ENCODE peak calls at places on chromosome X, in ten cellular contexts. One of them, this sample, is unnamed.

GRCh38 chrX:19772306-19772705 is 115.1 kb downstream of the SH3KBP1 start:
- DNase-seq in AG04450: no peak
- DNase-seq in tibial artery: no peak
- DNase-seq in H9: no peak
- DNase-seq in ovary: peak
- DNase-seq in esophagus squamous epithelium: no peak
- DNase-seq in substantia nigra: no peak
- DNase-seq in tibial nerve: no peak
- DNase-seq in Karpas-422: no peak
- DNase-seq in psoas muscle: no peak
- DNase-seq in this sample: no peak

GRCh38 chrX:150364347-150365050 is 1.4 kb downstream of the MAMLD1 start:
- DNase-seq in AG04450: no peak
- DNase-seq in tibial artery: peak
- DNase-seq in H9: peak
- DNase-seq in ovary: peak
- DNase-seq in esophagus squamous epithelium: no peak
- DNase-seq in substantia nigra: peak
- DNase-seq in tibial nerve: peak
- DNase-seq in Karpas-422: peak
- DNase-seq in psoas muscle: peak
- DNase-seq in this sample: peak

GRCh38 chrX:24025741-24026402 is 1.1 kb downstream of the KLHL15 start:
- DNase-seq in AG04450: peak
- DNase-seq in tibial artery: no peak
- DNase-seq in H9: peak
- DNase-seq in ovary: peak
- DNase-seq in esophagus squamous epithelium: no peak
- DNase-seq in substantia nigra: no peak
- DNase-seq in tibial nerve: peak
- DNase-seq in Karpas-422: no peak
- DNase-seq in psoas muscle: no peak
- DNase-seq in this sample: no peak

GRCh38 chrX:144918936-144919335 is 328.4 kb upstream of the SPANXN1 start:
- DNase-seq in AG04450: no peak
- DNase-seq in tibial artery: no peak
- DNase-seq in H9: no peak
- DNase-seq in ovary: no peak
- DNase-seq in esophagus squamous epithelium: no peak
- DNase-seq in substantia nigra: no peak
- DNase-seq in tibial nerve: no peak
- DNase-seq in Karpas-422: no peak
- DNase-seq in psoas muscle: no peak
- DNase-seq in this sample: no peak

GRCh38 chrX:136030357-136031225 is 45.4 kb downstream of the SLC9A6 start:
- DNase-seq in AG04450: no peak
- DNase-seq in tibial artery: peak
- DNase-seq in H9: no peak
- DNase-seq in ovary: peak
- DNase-seq in esophagus squamous epithelium: no peak
- DNase-seq in substantia nigra: peak
- DNase-seq in tibial nerve: peak
- DNase-seq in Karpas-422: no peak
- DNase-seq in psoas muscle: peak
- DNase-seq in this sample: no peak

GRCh38 chrX:94058728-94059382 is 384.8 kb downstream of the FAM133A start:
- DNase-seq in AG04450: no peak
- DNase-seq in tibial artery: no peak
- DNase-seq in H9: peak
- DNase-seq in ovary: no peak
- DNase-seq in esophagus squamous epithelium: no peak
- DNase-seq in substantia nigra: no peak
- DNase-seq in tibial nerve: no peak
- DNase-seq in Karpas-422: peak
- DNase-seq in psoas muscle: no peak
- DNase-seq in this sample: no peak

GRCh38 chrX:22389544-22390243 is 117.0 kb downstream of the CBLL2 start:
- DNase-seq in AG04450: peak
- DNase-seq in tibial artery: no peak
- DNase-seq in H9: no peak
- DNase-seq in ovary: no peak
- DNase-seq in esophagus squamous epithelium: no peak
- DNase-seq in substantia nigra: no peak
- DNase-seq in tibial nerve: no peak
- DNase-seq in Karpas-422: no peak
- DNase-seq in psoas muscle: no peak
- DNase-seq in this sample: no peak

GRCh38 chrX:111259559-111259958 is 10.7 kb downstream of the CAPN6 start:
- DNase-seq in AG04450: no peak
- DNase-seq in tibial artery: no peak
- DNase-seq in H9: no peak
- DNase-seq in ovary: no peak
- DNase-seq in esophagus squamous epithelium: no peak
- DNase-seq in substantia nigra: no peak
- DNase-seq in tibial nerve: no peak
- DNase-seq in Karpas-422: no peak
- DNase-seq in psoas muscle: no peak
- DNase-seq in this sample: no peak

GRCh38 chrX:42070866-42071265 is 147.5 kb upstream of the CASK start:
- DNase-seq in AG04450: no peak
- DNase-seq in tibial artery: no peak
- DNase-seq in H9: no peak
- DNase-seq in ovary: no peak
- DNase-seq in esophagus squamous epithelium: no peak
- DNase-seq in substantia nigra: no peak
- DNase-seq in tibial nerve: no peak
- DNase-seq in Karpas-422: no peak
- DNase-seq in psoas muscle: no peak
- DNase-seq in this sample: no peak

DNA sequence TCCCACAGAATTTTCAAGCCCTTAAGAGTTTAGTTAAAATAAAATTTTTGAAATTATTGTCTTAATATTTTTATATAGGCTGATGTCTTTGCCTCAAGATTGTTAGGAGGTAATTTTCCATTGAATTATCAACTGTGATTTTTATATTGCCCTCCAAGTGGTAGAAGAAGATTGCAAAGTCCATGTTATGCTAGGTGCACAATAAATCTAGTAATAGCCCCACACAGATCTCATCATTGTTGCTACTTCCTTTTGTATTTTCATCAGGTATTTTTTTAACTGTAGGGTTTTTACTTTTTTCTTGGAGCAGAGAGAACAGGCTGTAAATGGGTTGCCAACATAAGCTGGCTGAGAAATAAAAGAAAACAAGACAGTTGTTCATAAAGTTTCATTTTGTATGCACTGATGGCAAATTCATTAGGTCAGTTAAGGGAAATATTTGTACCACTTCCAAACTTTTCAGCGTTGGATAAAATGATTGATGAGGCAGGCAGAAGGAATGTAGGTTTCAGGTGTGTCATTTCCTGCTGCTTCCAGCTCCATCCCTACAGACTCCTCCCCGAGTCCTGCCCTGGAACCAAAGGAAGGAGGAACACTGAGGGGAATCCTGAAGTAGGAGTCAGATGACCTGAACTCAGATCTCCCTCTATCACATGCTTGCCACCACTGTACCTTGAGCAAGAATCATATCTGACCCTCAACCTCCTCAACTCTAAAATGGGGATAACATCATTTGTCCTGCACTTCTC is 105.5 kb downstream of the PRRG1 start:
- DNase-seq in AG04450: no peak
- DNase-seq in tibial artery: no peak
- DNase-seq in H9: peak
- DNase-seq in ovary: no peak
- DNase-seq in esophagus squamous epithelium: no peak
- DNase-seq in substantia nigra: no peak
- DNase-seq in tibial nerve: no peak
- DNase-seq in Karpas-422: no peak
- DNase-seq in psoas muscle: no peak
- DNase-seq in this sample: no peak
- H3K27ac ChIP-seq in AG04450: no peak
- H3K27ac ChIP-seq in tibial artery: no peak
- H3K27ac ChIP-seq in H9: no peak
- H3K27ac ChIP-seq in ovary: no peak
- H3K27ac ChIP-seq in esophagus squamous epithelium: no peak
- H3K27ac ChIP-seq in substantia nigra: no peak
- H3K27ac ChIP-seq in tibial nerve: no peak
- H3K27ac ChIP-seq in Karpas-422: no peak
- H3K27ac ChIP-seq in psoas muscle: no peak
- H3K27ac ChIP-seq in this sample: no peak

DNA sequence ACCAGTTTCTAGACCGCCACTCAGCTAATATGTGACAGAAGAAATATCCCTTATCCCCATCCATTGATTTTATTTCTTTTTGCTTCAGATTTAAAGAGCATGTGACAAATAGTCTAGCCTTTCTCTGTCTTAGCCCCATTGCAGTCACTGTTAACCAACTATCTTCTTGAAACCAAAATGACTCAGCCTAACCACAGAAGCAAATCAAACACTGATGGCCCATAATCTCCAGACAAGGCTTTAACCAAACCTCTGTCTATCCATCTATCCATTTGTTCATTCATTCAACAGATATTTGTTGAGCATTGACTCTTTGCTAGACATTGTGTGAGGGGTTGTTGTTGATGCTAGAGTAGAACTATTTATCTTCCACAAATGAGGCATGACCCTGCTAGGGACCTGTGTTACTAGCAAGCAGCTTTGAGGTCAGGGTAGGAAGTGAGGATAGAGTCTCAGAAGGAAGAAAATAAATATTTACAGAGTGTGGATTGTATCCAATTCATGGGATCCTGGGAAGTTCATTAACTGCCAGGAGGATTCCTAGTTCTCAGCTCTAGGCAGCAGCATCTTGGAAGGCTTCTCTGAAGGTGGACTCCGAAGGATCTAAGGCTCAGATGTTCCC is 22.5 kb downstream of the HNRNPH2 start:
- DNase-seq in AG04450: no peak
- DNase-seq in tibial artery: no peak
- DNase-seq in H9: no peak
- DNase-seq in ovary: no peak
- DNase-seq in esophagus squamous epithelium: no peak
- DNase-seq in substantia nigra: no peak
- DNase-seq in tibial nerve: no peak
- DNase-seq in Karpas-422: no peak
- DNase-seq in psoas muscle: no peak
- DNase-seq in this sample: no peak
- H3K27ac ChIP-seq in AG04450: no peak
- H3K27ac ChIP-seq in tibial artery: no peak
- H3K27ac ChIP-seq in H9: no peak
- H3K27ac ChIP-seq in ovary: no peak
- H3K27ac ChIP-seq in esophagus squamous epithelium: no peak
- H3K27ac ChIP-seq in substantia nigra: no peak
- H3K27ac ChIP-seq in tibial nerve: no peak
- H3K27ac ChIP-seq in Karpas-422: no peak
- H3K27ac ChIP-seq in psoas muscle: no peak
- H3K27ac ChIP-seq in this sample: no peak

GRCh38 chrX:40502688-40503087 is 78.1 kb upstream of the ATP6AP2 start:
- DNase-seq in AG04450: no peak
- DNase-seq in tibial artery: no peak
- DNase-seq in H9: no peak
- DNase-seq in ovary: no peak
- DNase-seq in esophagus squamous epithelium: no peak
- DNase-seq in substantia nigra: no peak
- DNase-seq in tibial nerve: no peak
- DNase-seq in Karpas-422: no peak
- DNase-seq in psoas muscle: no peak
- DNase-seq in this sample: no peak

GRCh38 chrX:40495659-40496058 is 85.1 kb upstream of the ATP6AP2 start:
- DNase-seq in AG04450: no peak
- DNase-seq in tibial artery: no peak
- DNase-seq in H9: no peak
- DNase-seq in ovary: no peak
- DNase-seq in esophagus squamous epithelium: no peak
- DNase-seq in substantia nigra: no peak
- DNase-seq in tibial nerve: no peak
- DNase-seq in Karpas-422: no peak
- DNase-seq in psoas muscle: no peak
- DNase-seq in this sample: no peak

GRCh38 chrX:40501456-40501855 is 79.3 kb upstream of the ATP6AP2 start:
- DNase-seq in AG04450: no peak
- DNase-seq in tibial artery: no peak
- DNase-seq in H9: no peak
- DNase-seq in ovary: no peak
- DNase-seq in esophagus squamous epithelium: no peak
- DNase-seq in substantia nigra: no peak
- DNase-seq in tibial nerve: no peak
- DNase-seq in Karpas-422: no peak
- DNase-seq in psoas muscle: no peak
- DNase-seq in this sample: no peak

DNA sequence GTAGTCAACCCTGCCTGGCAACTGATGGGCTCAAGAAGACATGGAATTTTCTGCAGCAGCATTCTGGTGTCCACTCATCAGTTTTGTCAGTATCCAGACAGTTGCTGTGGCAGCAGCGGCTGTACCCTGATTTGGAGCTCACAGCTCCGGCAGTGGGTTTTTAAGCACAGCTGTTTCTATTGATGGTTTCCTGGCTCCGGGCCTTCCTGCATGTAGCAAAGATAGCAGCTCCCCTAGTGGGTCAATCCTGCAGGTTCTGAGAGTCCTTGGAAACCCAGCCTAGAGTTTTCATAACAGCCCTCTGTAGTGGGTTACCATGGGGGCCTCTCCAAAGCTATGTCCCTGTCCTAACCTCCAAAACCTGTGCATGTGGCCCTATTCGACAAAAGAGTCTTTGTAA is 84.0 kb upstream of the ATP6AP2 start:
- DNase-seq in AG04450: peak
- DNase-seq in tibial artery: no peak
- DNase-seq in H9: peak
- DNase-seq in ovary: peak
- DNase-seq in esophagus squamous epithelium: no peak
- DNase-seq in substantia nigra: no peak
- DNase-seq in tibial nerve: no peak
- DNase-seq in Karpas-422: no peak
- DNase-seq in psoas muscle: no peak
- DNase-seq in this sample: no peak
- H3K27ac ChIP-seq in AG04450: no peak
- H3K27ac ChIP-seq in tibial artery: no peak
- H3K27ac ChIP-seq in H9: no peak
- H3K27ac ChIP-seq in ovary: no peak
- H3K27ac ChIP-seq in esophagus squamous epithelium: no peak
- H3K27ac ChIP-seq in substantia nigra: no peak
- H3K27ac ChIP-seq in tibial nerve: no peak
- H3K27ac ChIP-seq in Karpas-422: no peak
- H3K27ac ChIP-seq in psoas muscle: no peak
- H3K27ac ChIP-seq in this sample: no peak

GRCh38 chrX:106894978-106895452 is 8.1 kb downstream of the RIPPLY1 start:
- DNase-seq in AG04450: peak
- DNase-seq in tibial artery: no peak
- DNase-seq in H9: no peak
- DNase-seq in ovary: no peak
- DNase-seq in esophagus squamous epithelium: no peak
- DNase-seq in substantia nigra: no peak
- DNase-seq in tibial nerve: no peak
- DNase-seq in Karpas-422: no peak
- DNase-seq in psoas muscle: peak
- DNase-seq in this sample: no peak
- H3K27ac ChIP-seq in AG04450: peak
- H3K27ac ChIP-seq in tibial artery: no peak
- H3K27ac ChIP-seq in H9: no peak
- H3K27ac ChIP-seq in ovary: no peak
- H3K27ac ChIP-seq in esophagus squamous epithelium: no peak
- H3K27ac ChIP-seq in substantia nigra: no peak
- H3K27ac ChIP-seq in tibial nerve: no peak
- H3K27ac ChIP-seq in Karpas-422: no peak
- H3K27ac ChIP-seq in psoas muscle: no peak
- H3K27ac ChIP-seq in this sample: no peak

GRCh38 chrX:100636321-100636991 is at the start of gene TSPAN6:
- DNase-seq in AG04450: peak
- DNase-seq in tibial artery: peak
- DNase-seq in H9: peak
- DNase-seq in ovary: peak
- DNase-seq in esophagus squamous epithelium: no peak
- DNase-seq in substantia nigra: peak
- DNase-seq in tibial nerve: peak
- DNase-seq in Karpas-422: peak
- DNase-seq in psoas muscle: peak
- DNase-seq in this sample: peak
- H3K27ac ChIP-seq in AG04450: no peak
- H3K27ac ChIP-seq in tibial artery: peak
- H3K27ac ChIP-seq in H9: no peak
- H3K27ac ChIP-seq in ovary: peak
- H3K27ac ChIP-seq in esophagus squamous epithelium: peak
- H3K27ac ChIP-seq in substantia nigra: no peak
- H3K27ac ChIP-seq in tibial nerve: peak
- H3K27ac ChIP-seq in Karpas-422: no peak
- H3K27ac ChIP-seq in psoas muscle: peak
- H3K27ac ChIP-seq in this sample: peak

This sample was measured in naive thymus-derived CD4-positive, alpha-beta T cell.